ENCODE peak calls at places on chromosomes 13 and 19, in five cellular contexts. A is HCT116, V is OCI-LY7, W is substantia nigra, F is mammary epithelial cell. U is an unnamed sample.

GRCh38 chr13:100461309-100462035 is 127.1 kb downstream of the GGACT start:
- DNase-seq in V (no peak), A (no peak), W (no peak), F (no peak), U (no peak)

GRCh38 chr13:107867701-107868661 is 347.4 kb downstream of the LIG4 start:
- DNase-seq in W (peak), A (no peak), V (no peak), F (peak), U (no peak)

GRCh38 chr19:40280608-40281221 is 4.4 kb downstream of the AKT2 start:
- DNase-seq in V (peak), W (no peak), F (peak), A (no peak), U (no peak)

GRCh38 chr13:41029629-41030028 is 10.5 kb upstream of the ELF1 start:
- DNase-seq in W (no peak), F (no peak), A (no peak), V (no peak), U (no peak)

GRCh38 chr19:16328824-16329482 is 4.3 kb downstream of the KLF2 start:
- DNase-seq in V (peak), A (no peak), F (no peak), W (no peak), U (no peak)

GRCh38 chr13:75481176-75482069 is 546 bp downstream of the TBC1D4 start:
- DNase-seq in V (peak), A (no peak), W (peak), F (peak), U (no peak)

GRCh38 chr13:25922373-25922772 is 129.4 kb downstream of the SHISA2 start:
- DNase-seq in A (no peak), F (no peak), W (no peak), V (no peak), U (no peak)

GRCh38 chr19:44582581-44583265 is 30.6 kb upstream of the IGSF23 start:
- DNase-seq in V (peak), A (peak), W (no peak), F (no peak), U (no peak)

GRCh38 chr13:75963318-75963717 is 327.2 kb downstream of the LMO7 start:
- DNase-seq in W (no peak), A (no peak), V (no peak), F (no peak), U (no peak)

GRCh38 chr13:95201814-95202521 is 99.3 kb downstream of the ABCC4 start:
- DNase-seq in V (no peak), W (no peak), A (no peak), F (peak), U (no peak)

GRCh38 chr13:106530209-106530906 is 5.1 kb downstream of the EFNB2 start:
- DNase-seq in F (no peak), A (no peak), W (no peak), V (no peak), U (no peak)

DNA sequence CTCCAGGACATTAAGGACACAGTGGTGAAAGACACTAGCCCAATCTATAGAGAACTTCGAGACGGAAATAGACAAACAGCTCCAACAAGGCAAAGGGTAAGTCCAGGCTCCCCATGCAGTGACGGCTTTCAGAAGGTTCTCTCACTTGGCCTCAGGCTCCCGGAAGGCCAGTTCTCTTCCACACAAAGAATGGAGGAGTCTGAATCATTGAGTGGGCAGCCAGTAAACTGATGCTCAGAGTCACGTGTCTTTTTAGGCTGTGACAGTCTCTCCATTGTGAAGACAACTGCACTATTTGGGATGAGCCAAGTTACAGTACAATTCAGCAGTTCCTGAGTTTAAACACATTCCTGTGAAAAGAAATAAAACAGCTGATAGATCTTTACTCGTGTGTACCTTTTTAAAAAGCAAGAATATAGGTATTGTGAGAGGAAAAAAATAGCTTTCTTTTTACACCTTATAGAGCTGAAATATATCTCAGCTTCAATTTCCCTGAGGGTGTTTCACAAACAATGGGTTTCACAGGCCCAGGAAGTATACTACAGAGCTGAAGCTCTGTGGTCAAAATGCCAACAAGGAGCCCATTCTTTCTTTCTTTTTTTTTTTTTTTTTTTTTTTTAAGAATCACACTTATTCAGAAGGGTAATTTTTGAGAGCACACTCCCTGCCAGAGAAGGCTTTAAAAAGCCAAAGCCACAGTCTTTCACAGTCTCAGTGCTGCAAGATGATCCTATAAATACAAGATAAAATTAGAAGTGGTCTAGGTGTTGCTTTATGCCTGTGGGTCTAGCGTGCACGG is 135.1 kb downstream of the FREM2 start:
- DNase-seq in F (peak), V (no peak), A (no peak), W (peak), U (peak)
- H3K27ac ChIP-seq in F (peak), V (no peak), A (no peak), W (peak), U (peak)

GRCh38 chr19:38875656-38876345 is 2.3 kb downstream of the RINL start:
- DNase-seq in A (no peak), V (no peak), F (no peak), W (no peak), U (no peak)

GRCh38 chr19:38879400-38879751 is 1.3 kb upstream of the RINL start:
- DNase-seq in V (no peak), W (no peak), A (no peak), F (no peak), U (no peak)

GRCh38 chr19:38880076-38880881 is 2.2 kb upstream of the RINL start:
- DNase-seq in F (no peak), W (no peak), V (no peak), A (no peak), U (no peak)

GRCh38 chr19:38878575-38879399 is 712 bp upstream of the RINL start:
- DNase-seq in V (no peak), A (no peak), W (no peak), F (no peak), U (no peak)

DNA sequence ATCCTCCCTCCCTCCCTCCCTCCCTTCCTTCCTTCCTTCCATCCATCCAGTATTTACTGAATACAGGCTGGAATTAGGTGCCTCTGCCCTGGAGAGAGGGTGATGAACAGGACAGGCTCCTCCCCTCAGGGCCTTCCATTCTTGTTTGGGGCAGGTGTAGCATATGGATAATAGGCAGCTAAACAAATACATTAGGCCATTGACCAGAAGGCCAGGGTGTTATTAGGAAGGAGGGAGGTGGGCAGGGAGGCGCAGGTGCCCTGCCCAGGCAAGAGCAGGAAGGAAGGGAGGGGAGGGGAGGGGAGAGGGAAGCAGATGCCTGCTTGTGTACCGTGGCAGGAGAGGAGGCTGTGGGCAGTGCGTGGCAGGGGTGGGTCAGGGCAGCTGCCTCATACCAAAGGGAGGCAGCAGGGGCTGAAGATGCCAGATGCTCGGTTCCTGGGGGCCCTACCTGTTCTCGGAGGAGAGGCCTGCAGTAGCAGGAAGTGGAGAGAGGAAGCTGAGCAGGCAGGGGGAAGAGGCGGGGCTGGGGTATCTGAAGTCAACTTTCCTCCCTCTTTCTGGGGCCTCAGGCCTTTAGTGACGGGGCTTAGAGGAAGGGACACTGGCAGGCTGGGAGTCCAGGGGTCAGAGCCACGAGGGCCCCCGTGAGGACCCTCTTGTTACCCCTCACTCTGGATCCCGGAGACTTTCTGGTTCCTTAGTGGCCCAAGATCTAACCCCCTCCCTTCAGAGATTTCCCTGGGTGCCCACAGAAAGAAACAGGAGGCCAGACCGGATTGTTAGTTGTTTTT is at the start of gene RINL:
- DNase-seq in F (no peak), W (peak), A (no peak), V (peak), U (no peak)
- H3K27ac ChIP-seq in F (no peak), W (peak), A (peak), V (peak), U (peak)

DNA sequence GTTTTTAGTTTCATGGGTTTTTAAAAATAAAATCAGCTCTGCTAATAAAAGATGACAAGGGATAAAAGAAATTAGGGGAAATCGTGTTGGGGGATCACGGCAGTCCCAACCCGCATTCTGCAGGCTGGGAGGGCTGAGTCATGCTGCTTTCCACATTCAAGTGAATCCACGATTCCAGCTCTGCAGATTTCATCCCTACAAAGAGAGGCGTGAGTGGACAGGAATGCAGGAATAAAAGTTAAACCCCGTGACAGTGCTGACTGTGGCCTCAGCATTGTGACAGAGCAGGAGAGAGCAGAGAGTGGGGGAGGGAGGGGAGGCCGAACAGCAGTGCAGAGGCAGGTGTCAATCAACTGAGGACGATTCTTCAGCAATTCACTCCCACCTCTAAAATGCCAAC is 66.5 kb upstream of the RAP2A start:
- DNase-seq in W (peak), F (no peak), A (no peak), V (no peak), U (no peak)
- H3K27ac ChIP-seq in W (peak), F (no peak), A (no peak), V (no peak), U (no peak)

DNA sequence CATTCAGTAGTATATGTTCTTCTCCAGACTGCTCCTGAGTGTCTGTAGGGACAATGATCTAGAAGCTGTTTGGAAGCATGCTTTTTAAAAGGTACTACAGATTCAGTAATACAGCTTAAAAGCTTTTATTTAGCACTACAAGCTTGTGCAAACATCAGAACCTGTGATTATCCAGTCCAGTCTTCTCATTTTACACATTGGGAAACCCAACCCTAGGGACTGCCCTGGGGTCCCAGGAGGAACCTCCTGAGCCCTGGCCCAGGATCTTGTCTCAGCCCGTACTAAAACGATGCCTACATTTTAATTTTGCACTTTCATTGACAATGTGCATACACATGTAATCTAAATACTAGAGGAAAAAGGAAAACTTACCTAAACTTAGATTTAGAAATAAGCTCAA is 12.5 kb downstream of the DOCK9 start:
- DNase-seq in F (no peak), V (no peak), W (no peak), A (no peak), U (no peak)
- H3K27ac ChIP-seq in F (no peak), V (no peak), W (no peak), A (no peak), U (no peak)

U was measured in epithelial cell of prostate.